ENCODE peak calls at places on chromosomes 11 and 22, in six cellular contexts. One of them, this sample, is unnamed.

GRCh38 chr22:24183321-24184031 is 2.2 kb downstream of the SUSD2 start:
- DNase-seq in bronchial epithelial cell: no peak
- DNase-seq in LNCaP clone FGC: no peak
- DNase-seq in endothelial cell of umbilical vein: no peak
- DNase-seq in endothelial cell: no peak
- DNase-seq in left ventricle myocardium inferior: peak
- DNase-seq in this sample: no peak

GRCh38 chr11:69642913-69643632 is 2.1 kb downstream of the CCND1 start:
- DNase-seq in bronchial epithelial cell: peak
- DNase-seq in LNCaP clone FGC: no peak
- DNase-seq in endothelial cell of umbilical vein: peak
- DNase-seq in endothelial cell: peak
- DNase-seq in left ventricle myocardium inferior: peak
- DNase-seq in this sample: peak

GRCh38 chr11:92297551-92298237 is 73.1 kb downstream of the FAT3 start:
- DNase-seq in bronchial epithelial cell: no peak
- DNase-seq in LNCaP clone FGC: no peak
- DNase-seq in endothelial cell of umbilical vein: no peak
- DNase-seq in endothelial cell: no peak
- DNase-seq in left ventricle myocardium inferior: no peak
- DNase-seq in this sample: no peak

GRCh38 chr11:4038973-4039372 is 55.6 kb upstream of the RRM1 start:
- DNase-seq in bronchial epithelial cell: peak
- DNase-seq in LNCaP clone FGC: no peak
- DNase-seq in endothelial cell of umbilical vein: no peak
- DNase-seq in endothelial cell: no peak
- DNase-seq in left ventricle myocardium inferior: no peak
- DNase-seq in this sample: no peak

GRCh38 chr22:42073568-42074152 is 388 bp upstream of the PHETA2 start:
- DNase-seq in bronchial epithelial cell: no peak
- DNase-seq in LNCaP clone FGC: no peak
- DNase-seq in endothelial cell of umbilical vein: no peak
- DNase-seq in endothelial cell: no peak
- DNase-seq in left ventricle myocardium inferior: no peak
- DNase-seq in this sample: no peak

GRCh38 chr11:44595964-44596381 is 30.5 kb downstream of the CD82 start:
- DNase-seq in bronchial epithelial cell: no peak
- DNase-seq in LNCaP clone FGC: no peak
- DNase-seq in endothelial cell of umbilical vein: peak
- DNase-seq in endothelial cell: no peak
- DNase-seq in left ventricle myocardium inferior: peak
- DNase-seq in this sample: no peak

GRCh38 chr22:35066768-35067167 is 810 bp downstream of the ISX start:
- DNase-seq in bronchial epithelial cell: no peak
- DNase-seq in LNCaP clone FGC: no peak
- DNase-seq in endothelial cell of umbilical vein: no peak
- DNase-seq in endothelial cell: no peak
- DNase-seq in left ventricle myocardium inferior: no peak
- DNase-seq in this sample: no peak

GRCh38 chr22:35677460-35678187 is 29.4 kb downstream of the APOL6 start:
- DNase-seq in bronchial epithelial cell: no peak
- DNase-seq in LNCaP clone FGC: no peak
- DNase-seq in endothelial cell of umbilical vein: no peak
- DNase-seq in endothelial cell: no peak
- DNase-seq in left ventricle myocardium inferior: no peak
- DNase-seq in this sample: no peak

GRCh38 chr11:26769027-26769426 is 47.2 kb upstream of the SLC5A12 start:
- DNase-seq in bronchial epithelial cell: no peak
- DNase-seq in LNCaP clone FGC: no peak
- DNase-seq in endothelial cell of umbilical vein: no peak
- DNase-seq in endothelial cell: no peak
- DNase-seq in left ventricle myocardium inferior: no peak
- DNase-seq in this sample: no peak

DNA sequence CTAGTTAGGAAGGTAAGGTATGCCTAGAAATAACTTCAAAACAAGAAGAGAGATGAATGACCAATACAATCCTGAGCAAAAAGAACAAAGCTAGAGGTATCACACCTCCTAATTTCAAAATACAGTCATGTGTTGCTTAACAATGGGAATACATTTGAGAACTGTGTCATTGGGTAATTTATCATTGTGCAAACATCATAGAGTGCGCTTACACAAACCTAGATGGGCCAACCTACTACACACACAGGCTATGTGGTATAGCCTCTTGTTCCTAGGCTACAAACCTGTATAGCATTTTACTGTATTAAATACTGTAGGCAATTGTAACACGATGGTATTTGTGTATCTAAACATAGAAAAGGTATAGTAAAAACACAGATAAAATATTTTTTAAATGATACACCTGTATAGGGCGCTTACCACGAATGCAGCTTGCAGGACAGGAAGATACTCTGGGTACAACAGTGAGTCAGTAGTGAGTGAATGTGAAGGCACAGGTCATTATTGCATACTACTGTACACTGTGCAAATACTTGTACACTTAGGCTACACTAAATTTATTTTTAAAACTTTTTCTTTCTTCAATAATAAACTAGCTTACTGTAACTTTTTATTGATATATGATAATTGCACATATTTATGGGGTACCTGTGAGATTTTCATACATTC is 48.2 kb downstream of the STK33 start:
- DNase-seq in bronchial epithelial cell: peak
- DNase-seq in LNCaP clone FGC: no peak
- DNase-seq in endothelial cell of umbilical vein: no peak
- DNase-seq in endothelial cell: no peak
- DNase-seq in left ventricle myocardium inferior: no peak
- DNase-seq in this sample: no peak
- TF ChIP-seq CTCF in bronchial epithelial cell: no peak
- TF ChIP-seq CTCF in LNCaP clone FGC: no peak
- TF ChIP-seq CTCF in endothelial cell of umbilical vein: no peak
- TF ChIP-seq CTCF in endothelial cell: no peak
- TF ChIP-seq CTCF in left ventricle myocardium inferior: no peak
- TF ChIP-seq CTCF in this sample: no peak

DNA sequence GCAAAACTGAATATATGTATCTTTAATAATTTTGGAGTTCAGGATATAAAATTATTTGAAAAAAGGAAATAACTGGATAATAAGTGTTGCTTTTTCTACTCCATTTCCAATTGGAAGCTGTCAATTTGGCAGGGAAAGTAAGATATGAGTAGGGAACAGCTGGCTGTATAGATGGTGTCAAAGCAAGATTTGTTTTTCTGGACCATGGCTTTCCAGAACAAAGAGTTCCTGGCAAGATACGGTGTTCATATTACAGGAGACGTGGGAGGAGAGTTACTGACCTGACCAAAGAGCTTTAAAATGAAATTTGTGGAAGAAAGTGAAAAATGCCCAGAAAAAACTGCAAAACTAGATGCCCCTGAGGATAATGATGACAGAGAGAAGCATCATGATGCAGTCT is 442.7 kb upstream of the KIRREL3 start:
- DNase-seq in bronchial epithelial cell: no peak
- DNase-seq in LNCaP clone FGC: no peak
- DNase-seq in endothelial cell of umbilical vein: no peak
- DNase-seq in endothelial cell: no peak
- DNase-seq in left ventricle myocardium inferior: no peak
- DNase-seq in this sample: no peak
- TF ChIP-seq CTCF in bronchial epithelial cell: no peak
- TF ChIP-seq CTCF in LNCaP clone FGC: no peak
- TF ChIP-seq CTCF in endothelial cell of umbilical vein: no peak
- TF ChIP-seq CTCF in endothelial cell: no peak
- TF ChIP-seq CTCF in left ventricle myocardium inferior: no peak
- TF ChIP-seq CTCF in this sample: no peak

GRCh38 chr22:28413612-28414011 is 266.0 kb downstream of the TTC28 start:
- DNase-seq in bronchial epithelial cell: no peak
- DNase-seq in LNCaP clone FGC: no peak
- DNase-seq in endothelial cell of umbilical vein: no peak
- DNase-seq in endothelial cell: no peak
- DNase-seq in left ventricle myocardium inferior: no peak
- DNase-seq in this sample: no peak

GRCh38 chr22:28414017-28414416 is 265.6 kb downstream of the TTC28 start:
- DNase-seq in bronchial epithelial cell: no peak
- DNase-seq in LNCaP clone FGC: no peak
- DNase-seq in endothelial cell of umbilical vein: peak
- DNase-seq in endothelial cell: no peak
- DNase-seq in left ventricle myocardium inferior: no peak
- DNase-seq in this sample: no peak

GRCh38 chr22:28417426-28417825 is 262.2 kb downstream of the TTC28 start:
- DNase-seq in bronchial epithelial cell: no peak
- DNase-seq in LNCaP clone FGC: no peak
- DNase-seq in endothelial cell of umbilical vein: no peak
- DNase-seq in endothelial cell: no peak
- DNase-seq in left ventricle myocardium inferior: no peak
- DNase-seq in this sample: no peak

GRCh38 chr22:28419916-28420315 is 259.7 kb downstream of the TTC28 start:
- DNase-seq in bronchial epithelial cell: no peak
- DNase-seq in LNCaP clone FGC: no peak
- DNase-seq in endothelial cell of umbilical vein: no peak
- DNase-seq in endothelial cell: no peak
- DNase-seq in left ventricle myocardium inferior: no peak
- DNase-seq in this sample: no peak

DNA sequence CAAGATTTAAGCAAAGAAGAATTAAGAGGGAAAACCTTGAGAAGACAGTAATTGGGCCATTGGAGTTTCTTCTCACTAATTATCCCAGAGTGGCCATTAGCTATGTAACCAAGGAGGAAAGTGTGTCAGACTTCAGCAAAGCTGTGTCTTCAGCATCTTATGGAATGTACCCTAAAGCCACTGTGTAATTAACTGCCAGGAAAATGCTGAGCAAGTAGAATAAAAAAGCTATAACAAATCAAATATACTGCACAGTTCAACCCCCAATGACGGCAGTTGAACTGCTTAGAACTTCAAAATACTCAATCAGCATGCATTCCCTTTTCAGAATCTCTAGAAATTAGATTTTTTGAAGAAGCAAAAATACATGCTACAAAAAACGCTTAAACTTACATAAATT is 261.6 kb downstream of the TTC28 start:
- DNase-seq in bronchial epithelial cell: no peak
- DNase-seq in LNCaP clone FGC: no peak
- DNase-seq in endothelial cell of umbilical vein: no peak
- DNase-seq in endothelial cell: no peak
- DNase-seq in left ventricle myocardium inferior: no peak
- DNase-seq in this sample: no peak
- TF ChIP-seq CTCF in bronchial epithelial cell: no peak
- TF ChIP-seq CTCF in LNCaP clone FGC: no peak
- TF ChIP-seq CTCF in endothelial cell of umbilical vein: no peak
- TF ChIP-seq CTCF in endothelial cell: no peak
- TF ChIP-seq CTCF in left ventricle myocardium inferior: no peak
- TF ChIP-seq CTCF in this sample: no peak

GRCh38 chr11:24391165-24391564 is 105.7 kb upstream of the LUZP2 start:
- DNase-seq in bronchial epithelial cell: peak
- DNase-seq in LNCaP clone FGC: no peak
- DNase-seq in endothelial cell of umbilical vein: no peak
- DNase-seq in endothelial cell: no peak
- DNase-seq in left ventricle myocardium inferior: no peak
- DNase-seq in this sample: no peak

GRCh38 chr11:24389575-24389974 is 107.3 kb upstream of the LUZP2 start:
- DNase-seq in bronchial epithelial cell: no peak
- DNase-seq in LNCaP clone FGC: no peak
- DNase-seq in endothelial cell of umbilical vein: no peak
- DNase-seq in endothelial cell: no peak
- DNase-seq in left ventricle myocardium inferior: no peak
- DNase-seq in this sample: no peak

GRCh38 chr11:24383137-24383536 is 113.7 kb upstream of the LUZP2 start:
- DNase-seq in bronchial epithelial cell: no peak
- DNase-seq in LNCaP clone FGC: no peak
- DNase-seq in endothelial cell of umbilical vein: no peak
- DNase-seq in endothelial cell: no peak
- DNase-seq in left ventricle myocardium inferior: no peak
- DNase-seq in this sample: no peak

DNA sequence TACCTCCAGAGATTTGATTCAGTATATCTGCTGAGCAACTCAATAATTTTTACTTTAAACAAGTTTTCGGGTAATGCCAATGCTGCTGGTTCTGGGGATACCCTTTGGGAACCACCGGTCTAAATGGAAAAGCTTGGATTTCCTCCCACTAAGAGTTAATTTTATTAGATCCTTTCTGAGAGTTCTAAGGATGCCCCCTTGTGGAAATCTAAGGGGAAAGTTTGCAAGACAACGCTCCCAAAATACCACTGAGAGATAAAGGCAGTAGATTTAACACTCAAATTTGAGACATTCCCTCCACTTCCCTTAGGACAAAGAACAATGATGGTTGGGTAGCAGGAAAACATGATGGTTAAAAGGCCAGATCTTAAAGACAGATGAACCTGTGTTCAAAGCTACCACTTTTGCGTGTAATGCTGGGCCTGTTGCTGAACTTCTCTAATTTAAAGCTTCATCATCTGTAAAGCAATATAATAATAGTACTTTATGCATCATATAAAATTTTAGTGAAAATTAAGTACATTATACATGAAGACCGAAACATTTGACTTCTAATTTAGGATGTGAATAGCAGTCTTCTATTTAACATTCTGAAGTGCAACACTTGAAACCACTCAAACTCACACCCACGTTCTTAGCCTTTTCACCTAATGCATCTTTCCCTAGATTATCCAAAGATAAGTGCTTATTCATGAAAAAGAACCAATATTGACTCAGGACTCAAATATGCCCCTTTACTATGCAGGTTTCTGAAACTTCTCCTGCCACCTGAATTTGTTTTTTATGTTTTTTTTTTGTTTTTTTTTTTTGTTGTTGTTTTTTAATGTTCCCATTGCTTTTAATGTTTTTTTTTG is 110.1 kb upstream of the LUZP2 start:
- DNase-seq in bronchial epithelial cell: peak
- DNase-seq in LNCaP clone FGC: no peak
- DNase-seq in endothelial cell of umbilical vein: peak
- DNase-seq in endothelial cell: peak
- DNase-seq in left ventricle myocardium inferior: no peak
- DNase-seq in this sample: no peak
- TF ChIP-seq CTCF in bronchial epithelial cell: peak
- TF ChIP-seq CTCF in LNCaP clone FGC: peak
- TF ChIP-seq CTCF in endothelial cell of umbilical vein: peak
- TF ChIP-seq CTCF in endothelial cell: peak
- TF ChIP-seq CTCF in left ventricle myocardium inferior: peak
- TF ChIP-seq CTCF in this sample: peak

DNA sequence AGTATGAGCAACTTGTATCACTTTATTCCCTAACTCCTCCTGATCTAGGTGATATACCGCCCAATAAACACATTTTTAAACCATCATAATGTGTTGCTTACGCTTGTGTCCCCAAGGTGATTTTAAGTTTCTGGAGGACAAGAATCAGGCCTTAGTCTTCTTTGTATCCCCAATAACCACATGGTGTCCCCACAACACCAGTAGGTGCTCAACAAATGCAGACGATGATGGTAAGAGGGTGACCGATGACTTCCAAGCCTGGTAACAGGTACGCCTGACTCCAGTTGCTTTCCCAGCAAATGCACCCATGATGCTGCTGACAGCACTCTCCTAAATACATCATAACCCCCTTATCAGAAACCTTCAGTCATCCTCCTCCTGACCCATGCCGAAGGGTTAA is 64.2 kb downstream of the EFCAB6 start:
- DNase-seq in bronchial epithelial cell: peak
- DNase-seq in LNCaP clone FGC: no peak
- DNase-seq in endothelial cell of umbilical vein: no peak
- DNase-seq in endothelial cell: no peak
- DNase-seq in left ventricle myocardium inferior: no peak
- DNase-seq in this sample: no peak
- TF ChIP-seq CTCF in bronchial epithelial cell: no peak
- TF ChIP-seq CTCF in LNCaP clone FGC: no peak
- TF ChIP-seq CTCF in endothelial cell of umbilical vein: no peak
- TF ChIP-seq CTCF in endothelial cell: no peak
- TF ChIP-seq CTCF in left ventricle myocardium inferior: no peak
- TF ChIP-seq CTCF in this sample: no peak

GRCh38 chr11:115990004-115990447 is 485.8 kb upstream of the CADM1 start:
- DNase-seq in bronchial epithelial cell: no peak
- DNase-seq in LNCaP clone FGC: no peak
- DNase-seq in endothelial cell of umbilical vein: no peak
- DNase-seq in endothelial cell: peak
- DNase-seq in left ventricle myocardium inferior: no peak
- DNase-seq in this sample: no peak
- TF ChIP-seq CTCF in bronchial epithelial cell: peak
- TF ChIP-seq CTCF in LNCaP clone FGC: peak
- TF ChIP-seq CTCF in endothelial cell of umbilical vein: no peak
- TF ChIP-seq CTCF in endothelial cell: peak
- TF ChIP-seq CTCF in left ventricle myocardium inferior: peak
- TF ChIP-seq CTCF in this sample: peak